ENCODE peak calls at places on chromosomes 2 and 18, in nine cellular contexts. One of them, this sample, is unnamed.

GRCh38 chr18:68177807-68178702 is 536.9 kb downstream of the TMX3 start:
- DNase-seq in posterior cingulate gyrus: no peak
- DNase-seq in GM04504: peak; percentile 96
- DNase-seq in RKO: no peak
- DNase-seq in cardiac fibroblast: peak; percentile 97
- DNase-seq in A172: peak; percentile 36
- DNase-seq in epithelial cell of esophagus: peak; percentile 55
- DNase-seq in progenitor cell of endocrine pancreas: no peak
- DNase-seq in stimulated activated CD8-positive, alpha-beta memory T cell treated with anti-CD3 and anti-CD28 coated beads, Interleukin-2, amount 100 ng/mL, for 48 hours: no peak
- DNase-seq in this sample: no peak

GRCh38 chr2:190879474-190880373 is 897 bp upstream of the GLS start:
- DNase-seq in posterior cingulate gyrus: peak; percentile 71
- DNase-seq in GM04504: no peak
- DNase-seq in RKO: no peak
- DNase-seq in cardiac fibroblast: no peak
- DNase-seq in A172: no peak
- DNase-seq in epithelial cell of esophagus: no peak
- DNase-seq in progenitor cell of endocrine pancreas: no peak
- DNase-seq in stimulated activated CD8-positive, alpha-beta memory T cell treated with anti-CD3 and anti-CD28 coated beads, Interleukin-2, amount 100 ng/mL, for 48 hours: peak; percentile 23
- DNase-seq in this sample: no peak

GRCh38 chr2:137096693-137097092 is 331.3 kb downstream of the THSD7B start:
- DNase-seq in posterior cingulate gyrus: no peak
- DNase-seq in GM04504: no peak
- DNase-seq in RKO: no peak
- DNase-seq in cardiac fibroblast: no peak
- DNase-seq in A172: no peak
- DNase-seq in epithelial cell of esophagus: peak; percentile 36
- DNase-seq in progenitor cell of endocrine pancreas: no peak
- DNase-seq in stimulated activated CD8-positive, alpha-beta memory T cell treated with anti-CD3 and anti-CD28 coated beads, Interleukin-2, amount 100 ng/mL, for 48 hours: no peak
- DNase-seq in this sample: no peak

GRCh38 chr2:10778724-10779115 is 33.9 kb downstream of the PDIA6 start:
- DNase-seq in posterior cingulate gyrus: peak; percentile 41
- DNase-seq in GM04504: no peak
- DNase-seq in RKO: no peak
- DNase-seq in cardiac fibroblast: no peak
- DNase-seq in A172: no peak
- DNase-seq in epithelial cell of esophagus: no peak
- DNase-seq in progenitor cell of endocrine pancreas: no peak
- DNase-seq in stimulated activated CD8-positive, alpha-beta memory T cell treated with anti-CD3 and anti-CD28 coated beads, Interleukin-2, amount 100 ng/mL, for 48 hours: no peak
- DNase-seq in this sample: no peak

GRCh38 chr2:227241005-227241404 is 76.6 kb downstream of the COL4A3 start:
- DNase-seq in posterior cingulate gyrus: no peak
- DNase-seq in GM04504: no peak
- DNase-seq in RKO: no peak
- DNase-seq in cardiac fibroblast: no peak
- DNase-seq in A172: no peak
- DNase-seq in epithelial cell of esophagus: no peak
- DNase-seq in progenitor cell of endocrine pancreas: no peak
- DNase-seq in stimulated activated CD8-positive, alpha-beta memory T cell treated with anti-CD3 and anti-CD28 coated beads, Interleukin-2, amount 100 ng/mL, for 48 hours: no peak
- DNase-seq in this sample: no peak

GRCh38 chr2:202135111-202135874 is 62.2 kb downstream of the KIAA2012 start:
- DNase-seq in posterior cingulate gyrus: no peak
- DNase-seq in GM04504: peak; percentile 99
- DNase-seq in RKO: no peak
- DNase-seq in cardiac fibroblast: peak; percentile 98
- DNase-seq in A172: peak; percentile 83
- DNase-seq in epithelial cell of esophagus: peak; percentile 61
- DNase-seq in progenitor cell of endocrine pancreas: no peak
- DNase-seq in stimulated activated CD8-positive, alpha-beta memory T cell treated with anti-CD3 and anti-CD28 coated beads, Interleukin-2, amount 100 ng/mL, for 48 hours: no peak
- DNase-seq in this sample: no peak

GRCh38 chr18:77234504-77235365 is 14.9 kb upstream of the GALR1 start:
- DNase-seq in posterior cingulate gyrus: no peak
- DNase-seq in GM04504: no peak
- DNase-seq in RKO: no peak
- DNase-seq in cardiac fibroblast: no peak
- DNase-seq in A172: no peak
- DNase-seq in epithelial cell of esophagus: no peak
- DNase-seq in progenitor cell of endocrine pancreas: no peak
- DNase-seq in stimulated activated CD8-positive, alpha-beta memory T cell treated with anti-CD3 and anti-CD28 coated beads, Interleukin-2, amount 100 ng/mL, for 48 hours: no peak
- DNase-seq in this sample: no peak

GRCh38 chr2:238938460-238939055 is 90.7 kb downstream of the TWIST2 start:
- DNase-seq in posterior cingulate gyrus: no peak
- DNase-seq in GM04504: peak; percentile 100
- DNase-seq in RKO: no peak
- DNase-seq in cardiac fibroblast: peak; percentile 90
- DNase-seq in A172: peak; percentile 88
- DNase-seq in epithelial cell of esophagus: peak; percentile 21
- DNase-seq in progenitor cell of endocrine pancreas: no peak
- DNase-seq in stimulated activated CD8-positive, alpha-beta memory T cell treated with anti-CD3 and anti-CD28 coated beads, Interleukin-2, amount 100 ng/mL, for 48 hours: no peak
- DNase-seq in this sample: no peak

GRCh38 chr2:224099846-224100643 is 61.0 kb upstream of the SERPINE2 start:
- DNase-seq in posterior cingulate gyrus: no peak
- DNase-seq in GM04504: no peak
- DNase-seq in RKO: no peak
- DNase-seq in cardiac fibroblast: no peak
- DNase-seq in A172: no peak
- DNase-seq in epithelial cell of esophagus: no peak
- DNase-seq in progenitor cell of endocrine pancreas: no peak
- DNase-seq in stimulated activated CD8-positive, alpha-beta memory T cell treated with anti-CD3 and anti-CD28 coated beads, Interleukin-2, amount 100 ng/mL, for 48 hours: no peak
- DNase-seq in this sample: no peak

GRCh38 chr2:214261683-214262082 is 149.2 kb upstream of the VWC2L start:
- DNase-seq in posterior cingulate gyrus: no peak
- DNase-seq in GM04504: no peak
- DNase-seq in RKO: no peak
- DNase-seq in cardiac fibroblast: peak; percentile 9
- DNase-seq in A172: no peak
- DNase-seq in epithelial cell of esophagus: peak; percentile 5
- DNase-seq in progenitor cell of endocrine pancreas: no peak
- DNase-seq in stimulated activated CD8-positive, alpha-beta memory T cell treated with anti-CD3 and anti-CD28 coated beads, Interleukin-2, amount 100 ng/mL, for 48 hours: no peak
- DNase-seq in this sample: no peak

GRCh38 chr2:85009019-85009618 is 38.2 kb downstream of the KCMF1 start:
- DNase-seq in posterior cingulate gyrus: no peak
- DNase-seq in GM04504: no peak
- DNase-seq in RKO: no peak
- DNase-seq in cardiac fibroblast: no peak
- DNase-seq in A172: no peak
- DNase-seq in epithelial cell of esophagus: peak; percentile 47
- DNase-seq in progenitor cell of endocrine pancreas: no peak
- DNase-seq in stimulated activated CD8-positive, alpha-beta memory T cell treated with anti-CD3 and anti-CD28 coated beads, Interleukin-2, amount 100 ng/mL, for 48 hours: no peak
- DNase-seq in this sample: no peak

GRCh38 chr2:3672861-3673670 is 15.1 kb downstream of the ALLC start:
- DNase-seq in posterior cingulate gyrus: no peak
- DNase-seq in GM04504: no peak
- DNase-seq in RKO: no peak
- DNase-seq in cardiac fibroblast: no peak
- DNase-seq in A172: no peak
- DNase-seq in epithelial cell of esophagus: no peak
- DNase-seq in progenitor cell of endocrine pancreas: no peak
- DNase-seq in stimulated activated CD8-positive, alpha-beta memory T cell treated with anti-CD3 and anti-CD28 coated beads, Interleukin-2, amount 100 ng/mL, for 48 hours: no peak
- DNase-seq in this sample: no peak

GRCh38 chr2:30421026-30421425 is 26.0 kb upstream of the LCLAT1 start:
- DNase-seq in posterior cingulate gyrus: no peak
- DNase-seq in GM04504: no peak
- DNase-seq in RKO: no peak
- DNase-seq in cardiac fibroblast: no peak
- DNase-seq in A172: no peak
- DNase-seq in epithelial cell of esophagus: no peak
- DNase-seq in progenitor cell of endocrine pancreas: no peak
- DNase-seq in stimulated activated CD8-positive, alpha-beta memory T cell treated with anti-CD3 and anti-CD28 coated beads, Interleukin-2, amount 100 ng/mL, for 48 hours: no peak
- DNase-seq in this sample: no peak

GRCh38 chr2:128801581-128801980 is 482.9 kb upstream of the HS6ST1 start:
- DNase-seq in posterior cingulate gyrus: no peak
- DNase-seq in GM04504: no peak
- DNase-seq in RKO: no peak
- DNase-seq in cardiac fibroblast: no peak
- DNase-seq in A172: no peak
- DNase-seq in epithelial cell of esophagus: no peak
- DNase-seq in progenitor cell of endocrine pancreas: no peak
- DNase-seq in stimulated activated CD8-positive, alpha-beta memory T cell treated with anti-CD3 and anti-CD28 coated beads, Interleukin-2, amount 100 ng/mL, for 48 hours: no peak
- DNase-seq in this sample: no peak

GRCh38 chr18:77223221-77223639 is 26.4 kb upstream of the GALR1 start:
- DNase-seq in posterior cingulate gyrus: no peak
- DNase-seq in GM04504: no peak
- DNase-seq in RKO: no peak
- DNase-seq in cardiac fibroblast: no peak
- DNase-seq in A172: peak; percentile 21
- DNase-seq in epithelial cell of esophagus: peak; percentile 41
- DNase-seq in progenitor cell of endocrine pancreas: no peak
- DNase-seq in stimulated activated CD8-positive, alpha-beta memory T cell treated with anti-CD3 and anti-CD28 coated beads, Interleukin-2, amount 100 ng/mL, for 48 hours: no peak
- DNase-seq in this sample: no peak

GRCh38 chr2:206202446-206202845 is 42.8 kb downstream of the EEF1B2 start:
- DNase-seq in posterior cingulate gyrus: no peak
- DNase-seq in GM04504: no peak
- DNase-seq in RKO: no peak
- DNase-seq in cardiac fibroblast: no peak
- DNase-seq in A172: no peak
- DNase-seq in epithelial cell of esophagus: no peak
- DNase-seq in progenitor cell of endocrine pancreas: no peak
- DNase-seq in stimulated activated CD8-positive, alpha-beta memory T cell treated with anti-CD3 and anti-CD28 coated beads, Interleukin-2, amount 100 ng/mL, for 48 hours: no peak
- DNase-seq in this sample: no peak

GRCh38 chr18:11154369-11154982 is 5.1 kb upstream of the PIEZO2 start:
- DNase-seq in posterior cingulate gyrus: no peak
- DNase-seq in GM04504: no peak
- DNase-seq in RKO: peak; percentile 71
- DNase-seq in cardiac fibroblast: peak; percentile 74
- DNase-seq in A172: peak; percentile 60
- DNase-seq in epithelial cell of esophagus: peak; percentile 24
- DNase-seq in progenitor cell of endocrine pancreas: no peak
- DNase-seq in stimulated activated CD8-positive, alpha-beta memory T cell treated with anti-CD3 and anti-CD28 coated beads, Interleukin-2, amount 100 ng/mL, for 48 hours: no peak
- DNase-seq in this sample: no peak

GRCh38 chr2:215614296-215614695 is 178.4 kb upstream of the FN1 start:
- DNase-seq in posterior cingulate gyrus: no peak
- DNase-seq in GM04504: no peak
- DNase-seq in RKO: no peak
- DNase-seq in cardiac fibroblast: no peak
- DNase-seq in A172: no peak
- DNase-seq in epithelial cell of esophagus: no peak
- DNase-seq in progenitor cell of endocrine pancreas: no peak
- DNase-seq in stimulated activated CD8-positive, alpha-beta memory T cell treated with anti-CD3 and anti-CD28 coated beads, Interleukin-2, amount 100 ng/mL, for 48 hours: no peak
- DNase-seq in this sample: no peak

GRCh38 chr18:49112031-49112430 is 161.3 kb upstream of the SMAD7 start:
- DNase-seq in posterior cingulate gyrus: no peak
- DNase-seq in GM04504: no peak
- DNase-seq in RKO: no peak
- DNase-seq in cardiac fibroblast: no peak
- DNase-seq in A172: no peak
- DNase-seq in epithelial cell of esophagus: no peak
- DNase-seq in progenitor cell of endocrine pancreas: no peak
- DNase-seq in stimulated activated CD8-positive, alpha-beta memory T cell treated with anti-CD3 and anti-CD28 coated beads, Interleukin-2, amount 100 ng/mL, for 48 hours: no peak
- DNase-seq in this sample: no peak

GRCh38 chr18:24397131-24397693 is 412 bp downstream of the OSBPL1A start:
- DNase-seq in posterior cingulate gyrus: peak; percentile 89
- DNase-seq in GM04504: peak; percentile 47
- DNase-seq in RKO: peak; percentile 78
- DNase-seq in cardiac fibroblast: peak; percentile 76
- DNase-seq in A172: peak; percentile 63
- DNase-seq in epithelial cell of esophagus: peak; percentile 68
- DNase-seq in progenitor cell of endocrine pancreas: no peak
- DNase-seq in stimulated activated CD8-positive, alpha-beta memory T cell treated with anti-CD3 and anti-CD28 coated beads, Interleukin-2, amount 100 ng/mL, for 48 hours: no peak
- DNase-seq in this sample: no peak

GRCh38 chr2:144509548-144510205 is 10.2 kb downstream of the ZEB2 start:
- DNase-seq in posterior cingulate gyrus: no peak
- DNase-seq in GM04504: no peak
- DNase-seq in RKO: no peak
- DNase-seq in cardiac fibroblast: peak; percentile 57
- DNase-seq in A172: no peak
- DNase-seq in epithelial cell of esophagus: no peak
- DNase-seq in progenitor cell of endocrine pancreas: no peak
- DNase-seq in stimulated activated CD8-positive, alpha-beta memory T cell treated with anti-CD3 and anti-CD28 coated beads, Interleukin-2, amount 100 ng/mL, for 48 hours: no peak
- DNase-seq in this sample: no peak

GRCh38 chr2:70871398-70872211 is 36.0 kb upstream of the CD207 start:
- DNase-seq in posterior cingulate gyrus: peak; percentile 92
- DNase-seq in GM04504: peak; percentile 45
- DNase-seq in RKO: peak; percentile 87
- DNase-seq in cardiac fibroblast: peak; percentile 80
- DNase-seq in A172: peak; percentile 68
- DNase-seq in epithelial cell of esophagus: peak; percentile 79
- DNase-seq in progenitor cell of endocrine pancreas: peak; percentile 88
- DNase-seq in stimulated activated CD8-positive, alpha-beta memory T cell treated with anti-CD3 and anti-CD28 coated beads, Interleukin-2, amount 100 ng/mL, for 48 hours: peak; percentile 77
- DNase-seq in this sample: peak; percentile 60

GRCh38 chr2:128958241-128958640 is 639.6 kb upstream of the HS6ST1 start:
- DNase-seq in posterior cingulate gyrus: no peak
- DNase-seq in GM04504: no peak
- DNase-seq in RKO: no peak
- DNase-seq in cardiac fibroblast: no peak
- DNase-seq in A172: no peak
- DNase-seq in epithelial cell of esophagus: no peak
- DNase-seq in progenitor cell of endocrine pancreas: no peak
- DNase-seq in stimulated activated CD8-positive, alpha-beta memory T cell treated with anti-CD3 and anti-CD28 coated beads, Interleukin-2, amount 100 ng/mL, for 48 hours: no peak
- DNase-seq in this sample: no peak